ENCODE peak calls at places on chromosomes 7 and 10, in five cellular contexts. A is HFF-Myc, R is uterus, D is PC-9, J is tibial nerve. Y is an unnamed sample.

GRCh38 chr10:87771871-87772500 is 46.0 kb downstream of the ATAD1 start:
- DNase-seq in A (no peak), R (no peak), D (no peak), J (no peak), Y (no peak)

GRCh38 chr10:100913470-100913865 is 705 bp downstream of the SLF2 start:
- DNase-seq in A (no peak), R (no peak), D (no peak), J (no peak), Y (no peak)

GRCh38 chr7:108535744-108536143 is 9.8 kb upstream of the PNPLA8 start:
- DNase-seq in A (no peak), R (no peak), D (no peak), J (no peak), Y (no peak)

GRCh38 chr10:131088619-131089018 is 222.9 kb downstream of the TCERG1L start:
- DNase-seq in A (no peak), R (no peak), D (no peak), J (no peak), Y (no peak)

GRCh38 chr10:45547966-45548513 is 124.5 kb downstream of the ZFAND4 start:
- DNase-seq in A (no peak), R (no peak), D (no peak), J (no peak), Y (no peak)

GRCh38 chr7:53246974-53247373 is 211.5 kb downstream of the POM121L12 start:
- DNase-seq in A (no peak), R (no peak), D (no peak), J (no peak), Y (no peak)

GRCh38 chr10:20955355-20955893 is 58.3 kb upstream of the NEBL start:
- DNase-seq in A (no peak), R (no peak), D (no peak), J (no peak), Y (no peak)

GRCh38 chr7:144827581-144828139 is 8.2 kb downstream of the TPK1 start:
- DNase-seq in A (no peak), R (no peak), D (no peak), J (no peak), Y (no peak)

GRCh38 chr10:66678521-66678920 is 247.3 kb upstream of the LRRTM3 start:
- DNase-seq in A (no peak), R (no peak), D (no peak), J (no peak), Y (no peak)

GRCh38 chr7:152522551-152522950 is 86.7 kb upstream of the KMT2C start:
- DNase-seq in A (no peak), R (peak), D (peak), J (no peak), Y (peak)

GRCh38 chr10:30762620-30763019 is 133.1 kb upstream of the LYZL2 start:
- DNase-seq in A (no peak), R (no peak), D (no peak), J (no peak), Y (no peak)

GRCh38 chr10:30756151-30756550 is 126.6 kb upstream of the LYZL2 start:
- DNase-seq in A (no peak), R (no peak), D (no peak), J (no peak), Y (no peak)

GRCh38 chr10:30758341-30758740 is 128.8 kb upstream of the LYZL2 start:
- DNase-seq in A (no peak), R (no peak), D (no peak), J (no peak), Y (no peak)

GRCh38 chr10:30756896-30757295 is 127.3 kb upstream of the LYZL2 start:
- DNase-seq in A (no peak), R (no peak), D (no peak), J (no peak), Y (no peak)

GRCh38 chr10:30759423-30759822 is 129.9 kb upstream of the LYZL2 start:
- DNase-seq in A (no peak), R (no peak), D (no peak), J (no peak), Y (no peak)
- TF ChIP-seq CTCF in A (no peak), R (no peak), D (no peak), J (no peak), Y (no peak)

GRCh38 chr7:156503195-156503594 is 137.4 kb upstream of the RNF32 start:
- DNase-seq in A (no peak), R (no peak), D (no peak), J (no peak), Y (no peak)
- TF ChIP-seq CTCF in A (no peak), R (no peak), D (peak), J (no peak), Y (no peak)

DNA sequence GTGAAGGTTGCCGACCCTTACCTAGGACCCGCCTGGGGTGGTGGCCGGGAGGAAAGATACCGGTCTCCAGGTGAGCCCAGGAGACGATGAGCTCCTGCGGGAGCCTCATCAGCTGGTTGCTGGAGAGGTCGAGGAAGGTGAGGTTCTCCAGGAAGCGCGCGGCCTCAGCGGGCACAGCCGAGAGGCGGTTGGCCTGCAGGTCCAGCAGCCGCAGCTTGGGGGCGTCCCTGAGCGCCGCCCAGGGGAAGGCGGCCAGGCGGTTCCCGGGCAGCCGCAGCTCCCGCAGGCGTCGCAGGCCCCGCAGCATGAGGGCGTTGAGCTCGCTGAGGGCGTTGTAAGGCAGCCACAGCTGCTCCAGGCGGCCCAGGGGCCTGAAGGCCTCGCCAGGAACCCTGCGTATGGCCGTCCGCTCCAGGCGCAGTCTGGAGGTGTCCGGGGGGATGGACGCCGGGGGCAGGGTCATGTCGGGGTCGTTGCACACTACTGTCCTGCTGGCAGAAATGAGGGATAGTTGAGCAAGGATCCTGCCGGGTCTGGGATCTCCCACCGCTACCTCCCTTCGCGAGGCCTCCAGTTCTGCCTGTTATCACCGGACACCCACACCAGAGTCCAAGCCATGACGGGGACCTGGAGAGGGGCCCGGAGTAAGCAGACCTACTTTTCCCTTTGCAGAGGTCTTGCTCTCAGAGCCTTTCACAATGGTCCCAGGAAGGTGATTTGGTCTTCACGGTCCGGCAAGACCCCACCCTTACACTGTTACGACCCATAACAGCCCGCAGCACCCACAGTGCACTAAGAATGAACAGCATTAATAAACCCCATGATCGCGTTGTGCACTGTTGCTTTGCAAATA is 3.9 kb downstream of the LRIT1 start:
- DNase-seq in A (no peak), R (no peak), D (no peak), J (no peak), Y (no peak)
- TF ChIP-seq CTCF in A (peak), R (no peak), D (no peak), J (no peak), Y (no peak)

GRCh38 chr10:36624551-36625100 is 500.8 kb upstream of the ANKRD30A start:
- DNase-seq in A (no peak), R (no peak), D (no peak), J (no peak), Y (no peak)

GRCh38 chr10:36634916-36635315 is 490.5 kb upstream of the ANKRD30A start:
- DNase-seq in A (peak), R (no peak), D (no peak), J (no peak), Y (no peak)

GRCh38 chr10:36630267-36630666 is 495.1 kb upstream of the ANKRD30A start:
- DNase-seq in A (no peak), R (no peak), D (no peak), J (no peak), Y (no peak)

DNA sequence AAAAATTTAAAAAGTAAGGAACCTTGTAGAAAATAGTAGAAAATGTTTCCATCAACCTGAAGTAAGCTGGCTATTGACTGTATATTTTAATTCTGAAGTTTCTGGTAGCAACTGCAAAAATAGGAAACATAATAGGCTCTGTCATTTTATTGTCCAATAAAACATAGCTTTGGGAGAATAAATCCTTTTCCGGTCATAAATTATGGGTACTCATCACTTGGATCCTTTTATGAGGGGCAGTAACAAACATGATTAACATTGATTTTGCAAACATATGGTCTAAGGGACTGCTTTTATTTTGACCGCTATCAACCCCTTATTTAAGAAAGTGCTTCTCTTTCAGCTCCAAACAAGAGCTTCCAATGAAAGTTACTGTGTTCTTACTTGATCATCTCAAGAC is 495.9 kb upstream of the ANKRD30A start:
- DNase-seq in A (no peak), R (no peak), D (no peak), J (no peak), Y (no peak)
- TF ChIP-seq CTCF in A (no peak), R (no peak), D (no peak), J (no peak), Y (no peak)

GRCh38 chr10:76301950-76302349 is 870.5 kb downstream of the LRMDA start:
- DNase-seq in A (no peak), R (no peak), D (no peak), J (no peak), Y (no peak)
- TF ChIP-seq CTCF in A (no peak), R (no peak), D (no peak), J (no peak), Y (no peak)

GRCh38 chr7:142299226-142299625 is 41.4 kb upstream of the PRSS58 start:
- DNase-seq in A (no peak), R (no peak), D (peak), J (no peak), Y (no peak)

GRCh38 chr7:142301923-142302550 is 44.2 kb upstream of the PRSS58 start:
- DNase-seq in A (no peak), R (no peak), D (no peak), J (no peak), Y (no peak)

GRCh38 chr7:142301299-142301698 is 43.4 kb upstream of the PRSS58 start:
- DNase-seq in A (no peak), R (no peak), D (no peak), J (no peak), Y (no peak)

GRCh38 chr7:142298631-142299030 is 40.8 kb upstream of the PRSS58 start:
- DNase-seq in A (no peak), R (no peak), D (peak), J (no peak), Y (no peak)

GRCh38 chr7:142300689-142301088 is 42.8 kb upstream of the PRSS58 start:
- DNase-seq in A (no peak), R (no peak), D (no peak), J (no peak), Y (no peak)
- TF ChIP-seq CTCF in A (peak), R (no peak), D (peak), J (no peak), Y (no peak)

DNA sequence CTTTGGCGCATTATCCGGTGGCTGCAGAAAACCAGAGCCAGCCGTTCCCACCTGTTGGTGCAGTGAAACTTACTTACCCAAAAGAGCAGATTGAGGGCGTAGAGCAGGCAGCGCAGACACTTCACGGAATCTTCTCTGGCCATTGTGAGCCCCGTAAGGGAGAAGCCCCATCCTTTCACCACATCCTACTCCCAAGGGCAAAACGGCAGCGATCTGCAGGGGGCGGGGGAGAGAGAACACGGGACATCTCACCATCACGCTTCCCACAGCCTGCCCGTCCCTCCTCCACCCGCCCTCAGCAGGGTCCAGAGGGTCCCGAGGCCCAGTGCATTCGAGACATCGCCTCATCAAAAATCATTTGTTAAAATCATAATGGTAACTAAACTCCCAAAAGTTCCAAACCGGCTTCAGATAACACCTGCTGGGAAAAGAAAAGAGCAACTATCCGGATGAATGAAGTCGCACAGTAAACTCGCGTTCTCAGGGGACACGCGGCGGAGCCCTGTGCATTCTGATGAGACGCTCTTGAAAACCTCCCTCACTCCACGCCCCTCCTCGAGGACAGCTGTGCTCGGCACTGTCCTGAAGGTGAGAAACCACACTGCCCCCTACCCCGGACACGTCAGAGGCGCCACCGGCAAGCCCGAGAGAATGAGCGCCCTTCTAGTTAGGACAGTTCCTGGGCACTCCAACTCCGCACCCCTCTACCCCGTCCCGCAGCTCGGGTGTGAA is 1.2 kb downstream of the TSPAN12 start:
- DNase-seq in A (no peak), R (peak), D (no peak), J (no peak), Y (peak)
- TF ChIP-seq CTCF in A (no peak), R (no peak), D (no peak), J (no peak), Y (no peak)

DNA sequence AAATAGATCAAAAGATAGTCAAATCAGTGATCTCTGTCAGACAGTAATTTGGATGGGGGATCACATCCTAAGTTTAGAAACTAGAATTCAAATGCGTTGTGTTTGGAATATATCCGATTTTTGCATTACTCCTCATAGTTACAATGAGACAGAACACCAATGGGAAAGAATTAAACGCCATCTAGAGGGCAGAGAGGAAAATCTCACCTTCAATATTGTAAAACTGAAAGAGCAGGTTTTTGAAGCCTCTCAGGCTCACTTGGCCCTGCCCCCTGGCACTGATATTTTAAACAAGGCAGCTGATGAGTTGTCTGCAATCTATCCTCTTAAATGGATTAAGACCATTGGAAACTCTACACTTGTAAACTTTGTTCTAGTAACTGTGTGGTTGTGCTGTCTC is 17.7 kb downstream of the FRG2B start:
- DNase-seq in A (no peak), R (no peak), D (no peak), J (no peak), Y (no peak)
- TF ChIP-seq CTCF in A (peak), R (peak), D (no peak), J (peak), Y (peak)

DNA sequence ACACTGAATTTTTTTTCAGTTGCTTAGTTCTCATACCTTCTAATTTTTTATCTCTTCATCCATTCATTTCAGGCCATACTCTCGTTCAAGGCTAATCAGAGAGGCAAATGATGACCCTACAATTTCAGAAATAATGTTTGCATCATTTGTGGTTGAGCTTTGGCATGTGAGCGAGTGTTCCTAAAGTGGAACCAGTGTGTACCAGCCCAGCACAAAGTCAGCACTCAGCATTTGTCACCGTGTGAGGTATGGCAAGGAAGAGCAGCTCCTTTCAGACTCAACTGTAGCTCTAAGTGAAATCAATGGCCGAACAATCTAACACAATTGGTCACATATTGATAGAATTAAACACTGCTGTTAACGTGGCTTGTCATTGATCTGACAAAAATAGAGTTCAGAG is 154.6 kb downstream of the POU6F2 start:
- DNase-seq in A (no peak), R (no peak), D (no peak), J (no peak), Y (no peak)
- TF ChIP-seq CTCF in A (no peak), R (no peak), D (no peak), J (no peak), Y (no peak)

GRCh38 chr10:125175807-125176206 is 15.4 kb upstream of the CTBP2 start:
- DNase-seq in A (no peak), R (no peak), D (no peak), J (no peak), Y (no peak)
- TF ChIP-seq CTCF in A (no peak), R (no peak), D (no peak), J (no peak), Y (no peak)

Y was measured in psoas muscle.